ENCODE peak calls at places on chromosomes 12 and 14, in seven cellular contexts. One of them, this sample, is unnamed.

GRCh38 chr14:34794217-34794616 is 79.8 kb upstream of the CFL2 start:
- DNase-seq in left ventricle myocardium inferior: no peak
- DNase-seq in ascending aorta: no peak
- DNase-seq in progenitor cell of endocrine pancreas: no peak
- DNase-seq in astrocyte of the spinal cord: no peak
- DNase-seq in epithelial cell of esophagus: no peak
- DNase-seq in GM12865: no peak
- DNase-seq in this sample: no peak

GRCh38 chr12:98721204-98721702 is 76.2 kb downstream of the APAF1 start:
- DNase-seq in left ventricle myocardium inferior: no peak
- DNase-seq in ascending aorta: no peak
- DNase-seq in progenitor cell of endocrine pancreas: no peak
- DNase-seq in astrocyte of the spinal cord: no peak
- DNase-seq in epithelial cell of esophagus: no peak
- DNase-seq in GM12865: no peak
- DNase-seq in this sample: no peak

GRCh38 chr12:108390495-108391203 is 51.5 kb upstream of the CMKLR1 start:
- DNase-seq in left ventricle myocardium inferior: no peak
- DNase-seq in ascending aorta: no peak
- DNase-seq in progenitor cell of endocrine pancreas: no peak
- DNase-seq in astrocyte of the spinal cord: no peak
- DNase-seq in epithelial cell of esophagus: no peak
- DNase-seq in GM12865: no peak
- DNase-seq in this sample: no peak

GRCh38 chr14:56810850-56811595 is 744 bp upstream of the OTX2 start:
- DNase-seq in left ventricle myocardium inferior: no peak
- DNase-seq in ascending aorta: no peak
- DNase-seq in progenitor cell of endocrine pancreas: no peak
- DNase-seq in astrocyte of the spinal cord: no peak
- DNase-seq in epithelial cell of esophagus: no peak
- DNase-seq in GM12865: no peak
- DNase-seq in this sample: no peak

GRCh38 chr12:89059061-89059460 is 293.2 kb downstream of the DUSP6 start:
- DNase-seq in left ventricle myocardium inferior: no peak
- DNase-seq in ascending aorta: no peak
- DNase-seq in progenitor cell of endocrine pancreas: no peak
- DNase-seq in astrocyte of the spinal cord: no peak
- DNase-seq in epithelial cell of esophagus: no peak
- DNase-seq in GM12865: no peak
- DNase-seq in this sample: no peak

GRCh38 chr12:105522166-105522825 is 191.8 kb downstream of the C12orf75 start:
- DNase-seq in left ventricle myocardium inferior: no peak
- DNase-seq in ascending aorta: no peak
- DNase-seq in progenitor cell of endocrine pancreas: no peak
- DNase-seq in astrocyte of the spinal cord: peak
- DNase-seq in epithelial cell of esophagus: peak
- DNase-seq in GM12865: no peak
- DNase-seq in this sample: no peak

GRCh38 chr12:1806301-1807106 is 13.9 kb upstream of the LRTM2 start:
- DNase-seq in left ventricle myocardium inferior: peak
- DNase-seq in ascending aorta: no peak
- DNase-seq in progenitor cell of endocrine pancreas: no peak
- DNase-seq in astrocyte of the spinal cord: no peak
- DNase-seq in epithelial cell of esophagus: no peak
- DNase-seq in GM12865: no peak
- DNase-seq in this sample: no peak

GRCh38 chr12:48235796-48236333 is 32.8 kb upstream of the OR10AD1 start:
- DNase-seq in left ventricle myocardium inferior: no peak
- DNase-seq in ascending aorta: no peak
- DNase-seq in progenitor cell of endocrine pancreas: no peak
- DNase-seq in astrocyte of the spinal cord: no peak
- DNase-seq in epithelial cell of esophagus: no peak
- DNase-seq in GM12865: no peak
- DNase-seq in this sample: no peak

GRCh38 chr14:50082784-50083466 is 33.4 kb downstream of the VCPKMT start:
- DNase-seq in left ventricle myocardium inferior: no peak
- DNase-seq in ascending aorta: no peak
- DNase-seq in progenitor cell of endocrine pancreas: no peak
- DNase-seq in astrocyte of the spinal cord: peak
- DNase-seq in epithelial cell of esophagus: peak
- DNase-seq in GM12865: peak
- DNase-seq in this sample: peak

GRCh38 chr12:130920711-130921381 is 32.9 kb upstream of the ADGRD1 start:
- DNase-seq in left ventricle myocardium inferior: peak
- DNase-seq in ascending aorta: peak
- DNase-seq in progenitor cell of endocrine pancreas: no peak
- DNase-seq in astrocyte of the spinal cord: no peak
- DNase-seq in epithelial cell of esophagus: no peak
- DNase-seq in GM12865: no peak
- DNase-seq in this sample: no peak

GRCh38 chr12:28057856-28058615 is 85.5 kb upstream of the PTHLH start:
- DNase-seq in left ventricle myocardium inferior: no peak
- DNase-seq in ascending aorta: no peak
- DNase-seq in progenitor cell of endocrine pancreas: no peak
- DNase-seq in astrocyte of the spinal cord: peak
- DNase-seq in epithelial cell of esophagus: peak
- DNase-seq in GM12865: peak
- DNase-seq in this sample: no peak

GRCh38 chr14:77059276-77059934 is 30.9 kb upstream of the IRF2BPL start:
- DNase-seq in left ventricle myocardium inferior: no peak
- DNase-seq in ascending aorta: no peak
- DNase-seq in progenitor cell of endocrine pancreas: peak
- DNase-seq in astrocyte of the spinal cord: peak
- DNase-seq in epithelial cell of esophagus: peak
- DNase-seq in GM12865: peak
- DNase-seq in this sample: no peak

GRCh38 chr14:45559626-45560025 is 306.6 kb upstream of the MIS18BP1 start:
- DNase-seq in left ventricle myocardium inferior: no peak
- DNase-seq in ascending aorta: no peak
- DNase-seq in progenitor cell of endocrine pancreas: no peak
- DNase-seq in astrocyte of the spinal cord: no peak
- DNase-seq in epithelial cell of esophagus: no peak
- DNase-seq in GM12865: no peak
- DNase-seq in this sample: no peak

GRCh38 chr14:56124296-56124695 is 6.1 kb downstream of the PELI2 start:
- DNase-seq in left ventricle myocardium inferior: no peak
- DNase-seq in ascending aorta: no peak
- DNase-seq in progenitor cell of endocrine pancreas: no peak
- DNase-seq in astrocyte of the spinal cord: no peak
- DNase-seq in epithelial cell of esophagus: no peak
- DNase-seq in GM12865: no peak
- DNase-seq in this sample: no peak

GRCh38 chr14:63614964-63615363 is 26.7 kb downstream of the WDR89 start:
- DNase-seq in left ventricle myocardium inferior: no peak
- DNase-seq in ascending aorta: no peak
- DNase-seq in progenitor cell of endocrine pancreas: no peak
- DNase-seq in astrocyte of the spinal cord: peak
- DNase-seq in epithelial cell of esophagus: peak
- DNase-seq in GM12865: no peak
- DNase-seq in this sample: no peak

GRCh38 chr14:104383088-104383805 is 196.3 kb upstream of the C14orf180 start:
- DNase-seq in left ventricle myocardium inferior: no peak
- DNase-seq in ascending aorta: no peak
- DNase-seq in progenitor cell of endocrine pancreas: no peak
- DNase-seq in astrocyte of the spinal cord: no peak
- DNase-seq in epithelial cell of esophagus: no peak
- DNase-seq in GM12865: no peak
- DNase-seq in this sample: no peak

GRCh38 chr14:89027097-89027740 is 202.8 kb downstream of the TTC8 start:
- DNase-seq in left ventricle myocardium inferior: peak
- DNase-seq in ascending aorta: peak
- DNase-seq in progenitor cell of endocrine pancreas: peak
- DNase-seq in astrocyte of the spinal cord: peak
- DNase-seq in epithelial cell of esophagus: peak
- DNase-seq in GM12865: peak
- DNase-seq in this sample: peak

GRCh38 chr12:6384499-6385436 is 806 bp downstream of the LTBR start:
- DNase-seq in left ventricle myocardium inferior: no peak
- DNase-seq in ascending aorta: no peak
- DNase-seq in progenitor cell of endocrine pancreas: no peak
- DNase-seq in astrocyte of the spinal cord: no peak
- DNase-seq in epithelial cell of esophagus: no peak
- DNase-seq in GM12865: no peak
- DNase-seq in this sample: no peak

GRCh38 chr14:98173291-98173690 is 1098.7 kb downstream of the BCL11B start:
- DNase-seq in left ventricle myocardium inferior: no peak
- DNase-seq in ascending aorta: no peak
- DNase-seq in progenitor cell of endocrine pancreas: no peak
- DNase-seq in astrocyte of the spinal cord: no peak
- DNase-seq in epithelial cell of esophagus: no peak
- DNase-seq in GM12865: peak
- DNase-seq in this sample: no peak

GRCh38 chr14:98174031-98174430 is 1098.0 kb downstream of the BCL11B start:
- DNase-seq in left ventricle myocardium inferior: no peak
- DNase-seq in ascending aorta: no peak
- DNase-seq in progenitor cell of endocrine pancreas: no peak
- DNase-seq in astrocyte of the spinal cord: no peak
- DNase-seq in epithelial cell of esophagus: no peak
- DNase-seq in GM12865: no peak
- DNase-seq in this sample: no peak

GRCh38 chr14:98170580-98170979 is 1101.4 kb downstream of the BCL11B start:
- DNase-seq in left ventricle myocardium inferior: no peak
- DNase-seq in ascending aorta: no peak
- DNase-seq in progenitor cell of endocrine pancreas: no peak
- DNase-seq in astrocyte of the spinal cord: no peak
- DNase-seq in epithelial cell of esophagus: no peak
- DNase-seq in GM12865: no peak
- DNase-seq in this sample: no peak

GRCh38 chr14:98171654-98172053 is 1100.3 kb downstream of the BCL11B start:
- DNase-seq in left ventricle myocardium inferior: no peak
- DNase-seq in ascending aorta: no peak
- DNase-seq in progenitor cell of endocrine pancreas: no peak
- DNase-seq in astrocyte of the spinal cord: no peak
- DNase-seq in epithelial cell of esophagus: no peak
- DNase-seq in GM12865: no peak
- DNase-seq in this sample: no peak

DNA sequence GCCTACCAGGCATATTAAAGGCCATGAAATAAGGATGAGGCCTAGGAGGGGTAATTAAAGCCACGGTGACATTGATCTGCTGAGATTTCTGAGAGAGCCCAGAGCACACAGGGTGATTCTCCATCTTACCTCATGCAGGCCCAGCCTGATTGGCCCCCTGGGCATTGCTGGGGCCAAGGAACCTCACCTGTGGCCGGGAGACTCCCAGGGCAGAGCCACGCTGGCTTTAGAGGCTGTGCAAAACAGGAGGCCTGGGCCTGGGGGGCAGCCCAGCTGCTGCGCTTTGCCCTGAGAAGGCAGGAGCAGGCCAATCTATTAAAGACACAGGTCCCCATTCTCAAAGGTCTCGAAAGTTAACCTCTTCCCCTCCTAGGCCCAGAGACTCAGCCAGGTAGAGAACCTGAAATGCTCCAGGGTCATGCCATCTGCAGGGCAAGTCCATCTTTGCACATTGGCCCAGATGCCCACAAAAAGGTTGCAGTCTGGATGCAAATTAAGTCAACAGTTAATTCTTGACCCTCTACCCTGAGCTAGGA is 1099.7 kb downstream of the BCL11B start:
- DNase-seq in left ventricle myocardium inferior: no peak
- DNase-seq in ascending aorta: no peak
- DNase-seq in progenitor cell of endocrine pancreas: no peak
- DNase-seq in astrocyte of the spinal cord: no peak
- DNase-seq in epithelial cell of esophagus: no peak
- DNase-seq in GM12865: no peak
- DNase-seq in this sample: no peak
- TF ChIP-seq CTCF in left ventricle myocardium inferior: no peak
- TF ChIP-seq CTCF in ascending aorta: no peak
- TF ChIP-seq CTCF in progenitor cell of endocrine pancreas: no peak
- TF ChIP-seq CTCF in astrocyte of the spinal cord: no peak
- TF ChIP-seq CTCF in epithelial cell of esophagus: no peak
- TF ChIP-seq CTCF in GM12865: no peak
- TF ChIP-seq CTCF in this sample: no peak

DNA sequence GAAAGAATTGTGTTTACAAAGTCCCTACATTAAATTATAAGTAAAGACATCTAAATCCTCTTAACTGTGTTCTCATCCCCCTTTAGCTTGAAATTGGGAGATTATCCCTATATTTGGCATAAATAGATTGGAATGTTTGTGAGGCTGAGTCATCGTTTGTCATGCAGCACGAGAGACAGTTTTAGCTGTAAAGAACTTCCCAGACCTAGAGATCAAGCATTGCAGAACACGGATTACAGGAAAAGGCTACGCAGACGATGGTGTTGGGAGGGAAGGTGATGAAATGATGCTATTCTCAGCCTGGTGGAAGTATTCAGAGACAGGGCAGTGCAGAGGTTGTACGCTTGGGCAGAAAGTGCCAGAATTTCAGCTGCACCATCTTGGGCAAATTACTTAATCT is 93.8 kb downstream of the PTPRB start:
- DNase-seq in left ventricle myocardium inferior: no peak
- DNase-seq in ascending aorta: no peak
- DNase-seq in progenitor cell of endocrine pancreas: no peak
- DNase-seq in astrocyte of the spinal cord: peak
- DNase-seq in epithelial cell of esophagus: peak
- DNase-seq in GM12865: no peak
- DNase-seq in this sample: no peak
- TF ChIP-seq CTCF in left ventricle myocardium inferior: no peak
- TF ChIP-seq CTCF in ascending aorta: no peak
- TF ChIP-seq CTCF in progenitor cell of endocrine pancreas: no peak
- TF ChIP-seq CTCF in astrocyte of the spinal cord: no peak
- TF ChIP-seq CTCF in epithelial cell of esophagus: no peak
- TF ChIP-seq CTCF in GM12865: no peak
- TF ChIP-seq CTCF in this sample: no peak

GRCh38 chr14:69034612-69035262 is 55.6 kb upstream of the ACTN1 start:
- DNase-seq in left ventricle myocardium inferior: no peak
- DNase-seq in ascending aorta: no peak
- DNase-seq in progenitor cell of endocrine pancreas: no peak
- DNase-seq in astrocyte of the spinal cord: peak
- DNase-seq in epithelial cell of esophagus: no peak
- DNase-seq in GM12865: no peak
- DNase-seq in this sample: no peak
- TF ChIP-seq CTCF in left ventricle myocardium inferior: no peak
- TF ChIP-seq CTCF in ascending aorta: no peak
- TF ChIP-seq CTCF in progenitor cell of endocrine pancreas: no peak
- TF ChIP-seq CTCF in astrocyte of the spinal cord: peak
- TF ChIP-seq CTCF in epithelial cell of esophagus: no peak
- TF ChIP-seq CTCF in GM12865: no peak
- TF ChIP-seq CTCF in this sample: no peak

DNA sequence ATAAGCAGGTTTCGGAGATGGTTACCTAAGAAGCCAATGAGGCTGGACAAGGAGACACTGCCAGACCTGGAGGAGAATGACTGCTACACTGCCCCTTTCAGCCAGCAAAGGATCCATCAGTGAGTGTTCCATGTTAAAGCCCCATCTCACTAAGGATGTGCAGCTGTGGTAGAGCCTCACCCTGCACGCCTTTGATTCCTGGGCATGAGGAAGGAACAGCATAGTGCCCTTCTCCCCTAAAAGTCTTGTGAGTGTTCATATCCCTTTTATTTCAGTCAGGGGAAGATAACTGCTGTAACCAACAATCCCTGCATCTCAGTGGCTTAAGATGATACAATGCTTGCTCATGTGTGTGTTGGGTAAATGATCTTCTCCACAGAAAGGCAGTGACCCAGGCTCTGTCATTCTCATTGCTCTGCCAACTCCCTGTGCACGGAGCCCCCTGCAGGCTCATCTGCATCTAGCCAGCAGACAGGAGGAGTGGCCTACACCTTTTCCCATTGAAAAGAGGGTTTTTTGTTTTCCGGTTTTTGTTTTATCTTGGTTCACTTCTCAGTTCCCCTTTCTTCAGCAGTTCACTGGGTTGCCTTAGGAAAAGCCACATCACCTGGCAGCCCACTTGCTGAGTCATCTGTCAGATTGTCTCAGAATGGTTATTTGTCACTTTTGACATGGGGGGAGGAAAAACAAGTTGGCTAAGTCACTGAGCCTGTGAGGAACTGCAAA is 193.1 kb downstream of the ANO4 start:
- DNase-seq in left ventricle myocardium inferior: no peak
- DNase-seq in ascending aorta: no peak
- DNase-seq in progenitor cell of endocrine pancreas: peak
- DNase-seq in astrocyte of the spinal cord: peak
- DNase-seq in epithelial cell of esophagus: peak
- DNase-seq in GM12865: peak
- DNase-seq in this sample: peak
- TF ChIP-seq CTCF in left ventricle myocardium inferior: no peak
- TF ChIP-seq CTCF in ascending aorta: no peak
- TF ChIP-seq CTCF in progenitor cell of endocrine pancreas: peak
- TF ChIP-seq CTCF in astrocyte of the spinal cord: peak
- TF ChIP-seq CTCF in epithelial cell of esophagus: peak
- TF ChIP-seq CTCF in GM12865: peak
- TF ChIP-seq CTCF in this sample: peak